ENCODE peak calls at places on chromosomes 11 and 22, in seven cellular contexts. S, Y, J, G, C, W and U are unnamed samples.

GRCh38 chr22:35217541-35217940 is 39.8 kb upstream of the HMGXB4 start:
- DNase-seq in S (no peak), Y (no peak), J (no peak), G (no peak), C (no peak), W (no peak), U (no peak)

GRCh38 chr11:122491486-122491885 is 164.0 kb upstream of the UBASH3B start:
- DNase-seq in S (no peak), Y (no peak), J (no peak), G (peak), C (no peak), W (no peak), U (peak)

GRCh38 chr11:62842171-62842717 is 2.9 kb upstream of the WDR74 start:
- DNase-seq in S (no peak), Y (peak), J (no peak), G (no peak), C (peak), W (peak), U (no peak)

GRCh38 chr11:113690619-113691569 is 15.2 kb downstream of the TMPRSS5 start:
- DNase-seq in S (peak), Y (peak), J (no peak), G (peak), C (no peak), W (peak), U (no peak)

GRCh38 chr11:130522284-130522961 is 74.0 kb downstream of the ADAMTS15 start:
- DNase-seq in S (peak), Y (no peak), J (no peak), G (peak), C (peak), W (peak), U (peak)

GRCh38 chr11:41872458-41872857 is 413.0 kb upstream of the LRRC4C start:
- DNase-seq in S (no peak), Y (no peak), J (no peak), G (no peak), C (no peak), W (no peak), U (no peak)

GRCh38 chr11:83521647-83522596 is 235.8 kb upstream of the CCDC90B start:
- DNase-seq in S (peak), Y (no peak), J (no peak), G (peak), C (no peak), W (no peak), U (no peak)

GRCh38 chr11:12086271-12087074 is 23.9 kb upstream of the MICAL2 start:
- DNase-seq in S (no peak), Y (no peak), J (no peak), G (peak), C (peak), W (peak), U (no peak)

GRCh38 chr11:3199537-3200295 is 18.9 kb downstream of the MRGPRG start:
- DNase-seq in S (no peak), Y (no peak), J (no peak), G (no peak), C (peak), W (no peak), U (no peak)

GRCh38 chr11:86101941-86102407 is 33.1 kb upstream of the PICALM start:
- DNase-seq in S (no peak), Y (no peak), J (no peak), G (peak), C (no peak), W (no peak), U (no peak)

GRCh38 chr11:77407613-77408012 is 66.3 kb downstream of the PAK1 start:
- DNase-seq in S (no peak), Y (no peak), J (no peak), G (peak), C (no peak), W (peak), U (peak)